ENCODE peak calls at places on chromosome 22, in nine cellular contexts. E is astrocyte of the spinal cord, X is uterus, R is choroid plexus epithelial cell, I is esophagus muscularis mucosa, J is Peyer's patch, U is neuronal stem cell, V is ovary, W is tibial artery. N is an unnamed sample.

GRCh38 chr22:30021881-30022619 is 58.2 kb upstream of the HORMAD2 start:
- DNase-seq in E (no peak), X (no peak), R (no peak), I (no peak), J (no peak), U (no peak), V (no peak), W (no peak), N (no peak)

GRCh38 chr22:27125539-27125938 is 468.2 kb downstream of the MIAT start:
- DNase-seq in E (no peak), X (no peak), R (no peak), I (no peak), J (no peak), U (no peak), V (no peak), W (no peak), N (no peak)

GRCh38 chr22:20524004-20524481 is 16.6 kb downstream of the MED15 start:
- DNase-seq in E (no peak), X (no peak), R (no peak), I (no peak), J (no peak), U (no peak), V (no peak), W (no peak), N (no peak)

GRCh38 chr22:28846994-28847393 is 36.4 kb upstream of the ZNRF3 start:
- DNase-seq in E (no peak), X (no peak), R (no peak), I (no peak), J (no peak), U (no peak), V (no peak), W (no peak), N (no peak)

GRCh38 chr22:27024982-27025381 is 367.6 kb downstream of the MIAT start:
- DNase-seq in E (no peak), X (no peak), R (no peak), I (no peak), J (no peak), U (no peak), V (no peak), W (no peak), N (no peak)

GRCh38 chr22:24007253-24008021 is 2.2 kb upstream of the GSTT4 start:
- DNase-seq in E (no peak), X (no peak), R (no peak), I (no peak), J (no peak), U (no peak), V (no peak), W (no peak), N (no peak)

GRCh38 chr22:46107753-46108563 is 42.4 kb upstream of the PPARA start:
- DNase-seq in E (no peak), X (peak), R (no peak), I (no peak), J (no peak), U (no peak), V (no peak), W (peak), N (peak)

GRCh38 chr22:45162531-45162930 is 1.2 kb upstream of the NUP50 start:
- DNase-seq in E (no peak), X (no peak), R (no peak), I (no peak), J (no peak), U (no peak), V (no peak), W (no peak), N (no peak)

GRCh38 chr22:25970996-25971811 is 198.1 kb upstream of the SEZ6L start:
- DNase-seq in E (no peak), X (no peak), R (no peak), I (no peak), J (no peak), U (no peak), V (no peak), W (no peak), N (no peak)

GRCh38 chr22:23450434-23450795 is 129.7 kb downstream of the IGLL1 start:
- DNase-seq in E (no peak), X (no peak), R (no peak), I (no peak), J (no peak), U (no peak), V (no peak), W (no peak), N (no peak)

GRCh38 chr22:47610766-47611165 is 848.3 kb downstream of the TBC1D22A start:
- DNase-seq in E (no peak), X (no peak), R (no peak), I (no peak), J (no peak), U (no peak), V (no peak), W (no peak), N (peak)

GRCh38 chr22:39661842-39662676 is 91.5 kb downstream of the CACNA1I start:
- DNase-seq in E (no peak), X (peak), R (no peak), I (no peak), J (peak), U (no peak), V (no peak), W (no peak), N (no peak)

GRCh38 chr22:40156001-40156516 is 21.7 kb upstream of the TNRC6B start:
- DNase-seq in E (peak), X (no peak), R (peak), I (peak), J (no peak), U (no peak), V (peak), W (no peak), N (no peak)

GRCh38 chr22:23066200-23067022 is 3.9 kb upstream of the GNAZ start:
- DNase-seq in E (no peak), X (peak), R (no peak), I (peak), J (peak), U (no peak), V (no peak), W (peak), N (peak)

GRCh38 chr22:26700462-26700861 is 43.1 kb downstream of the MIAT start:
- DNase-seq in E (no peak), X (no peak), R (no peak), I (no peak), J (no peak), U (no peak), V (no peak), W (no peak), N (no peak)

GRCh38 chr22:45585437-45585755 is 82.7 kb downstream of the FBLN1 start:
- DNase-seq in E (peak), X (no peak), R (peak), I (no peak), J (no peak), U (no peak), V (no peak), W (no peak), N (no peak)

GRCh38 chr22:46610345-46610744 is 9.8 kb upstream of the GRAMD4 start:
- DNase-seq in E (no peak), X (no peak), R (no peak), I (no peak), J (no peak), U (no peak), V (no peak), W (no peak), N (no peak)

GRCh38 chr22:23178512-23179254 is 1.6 kb upstream of the BCR start:
- DNase-seq in E (peak), X (peak), R (peak), I (no peak), J (peak), U (no peak), V (peak), W (peak), N (peak)

GRCh38 chr22:26466196-26466595 is 17.4 kb downstream of the HPS4 start:
- DNase-seq in E (no peak), X (no peak), R (no peak), I (no peak), J (no peak), U (no peak), V (no peak), W (peak), N (no peak)

GRCh38 chr22:23718371-23719165 is 27.8 kb downstream of the RGL4 start:
- DNase-seq in E (no peak), X (no peak), R (no peak), I (no peak), J (no peak), U (no peak), V (no peak), W (no peak), N (no peak)

GRCh38 chr22:28006271-28006670 is 87.2 kb upstream of the PITPNB start:
- DNase-seq in E (no peak), X (no peak), R (no peak), I (no peak), J (no peak), U (no peak), V (no peak), W (no peak), N (no peak)

GRCh38 chr22:22930571-22931556 is 43.2 kb downstream of the IGLL5 start:
- DNase-seq in E (no peak), X (no peak), R (no peak), I (no peak), J (no peak), U (no peak), V (no peak), W (no peak), N (no peak)

GRCh38 chr22:48926663-48927062 is 901.0 kb downstream of the BRD1 start:
- DNase-seq in E (no peak), X (no peak), R (no peak), I (peak), J (no peak), U (no peak), V (no peak), W (peak), N (no peak)

GRCh38 chr22:38569972-38570840 is at the start of gene DMC1:
- DNase-seq in E (peak), X (peak), R (peak), I (peak), J (peak), U (peak), V (peak), W (peak), N (peak)

GRCh38 chr22:42509548-42509947 is 10.0 kb downstream of the RRP7A start:
- DNase-seq in E (no peak), X (no peak), R (no peak), I (no peak), J (no peak), U (no peak), V (no peak), W (no peak), N (no peak)

GRCh38 chr22:24855794-24856193 is 49.8 kb downstream of the SGSM1 start:
- DNase-seq in E (no peak), X (no peak), R (no peak), I (no peak), J (no peak), U (no peak), V (no peak), W (no peak), N (no peak)

GRCh38 chr22:41215409-41215808 is 10.3 kb downstream of the L3MBTL2 start:
- DNase-seq in E (no peak), X (no peak), R (no peak), I (no peak), J (no peak), U (no peak), V (no peak), W (no peak), N (no peak)

GRCh38 chr22:41215926-41216325 is 10.8 kb downstream of the L3MBTL2 start:
- DNase-seq in E (no peak), X (no peak), R (no peak), I (no peak), J (no peak), U (no peak), V (no peak), W (no peak), N (no peak)

GRCh38 chr22:41217553-41218157 is 12.5 kb downstream of the L3MBTL2 start:
- DNase-seq in E (peak), X (peak), R (peak), I (peak), J (no peak), U (no peak), V (peak), W (no peak), N (no peak)

GRCh38 chr22:41222846-41223507 is 17.8 kb downstream of the CHADL start:
- DNase-seq in E (no peak), X (no peak), R (no peak), I (no peak), J (no peak), U (no peak), V (no peak), W (no peak), N (no peak)

DNA sequence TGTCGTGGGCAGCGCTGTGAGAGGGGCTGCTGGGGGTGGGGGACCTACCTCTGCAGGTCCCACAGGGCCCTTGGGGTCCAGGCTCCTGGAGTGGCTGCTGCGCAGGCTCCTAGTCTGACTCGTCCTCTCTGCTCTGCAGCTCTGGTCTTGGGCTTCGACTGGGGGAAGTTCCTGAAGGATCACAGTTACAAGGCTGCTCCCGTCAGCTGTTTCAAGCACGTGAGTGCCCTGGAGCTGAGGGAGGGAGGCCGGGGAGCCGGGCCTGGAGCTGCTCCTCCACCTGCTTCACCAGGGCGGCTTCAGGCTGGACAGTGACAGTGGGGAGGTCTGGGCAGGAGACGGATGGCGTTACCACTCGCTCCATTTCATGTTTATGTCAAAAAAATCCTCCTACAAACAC is 11.9 kb downstream of the L3MBTL2 start:
- DNase-seq in E (no peak), X (no peak), R (peak), I (no peak), J (no peak), U (no peak), V (peak), W (no peak), N (no peak)
- H3K4me3 ChIP-seq in E (no peak), X (no peak), R (peak), I (peak), J (no peak), U (no peak), V (no peak), W (no peak), N (no peak)

DNA sequence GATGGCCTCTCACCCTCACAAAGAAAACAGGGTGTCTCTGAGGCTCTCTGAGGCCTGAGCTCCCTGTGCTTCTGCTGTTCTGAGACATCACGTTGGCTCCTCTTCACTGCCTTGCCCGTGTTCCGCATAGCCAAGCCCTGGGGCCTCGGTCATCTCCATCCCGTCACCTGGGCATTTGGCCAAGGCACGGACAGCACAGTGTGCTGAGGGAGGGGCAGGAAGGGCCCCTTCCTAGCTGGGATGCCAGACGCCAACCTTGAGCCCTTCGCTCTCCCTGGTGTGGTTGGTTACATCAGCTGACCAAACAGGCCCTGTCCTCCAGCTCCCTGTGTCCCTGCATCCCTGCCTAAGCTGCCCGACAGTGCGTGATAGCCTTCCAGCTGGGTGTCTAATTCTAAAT is 25.9 kb downstream of the MOV10L1 start:
- DNase-seq in E (no peak), X (no peak), R (peak), I (no peak), J (no peak), U (no peak), V (peak), W (no peak), N (no peak)
- H3K4me3 ChIP-seq in E (no peak), X (no peak), R (no peak), I (no peak), J (no peak), U (peak), V (no peak), W (no peak), N (no peak)

DNA sequence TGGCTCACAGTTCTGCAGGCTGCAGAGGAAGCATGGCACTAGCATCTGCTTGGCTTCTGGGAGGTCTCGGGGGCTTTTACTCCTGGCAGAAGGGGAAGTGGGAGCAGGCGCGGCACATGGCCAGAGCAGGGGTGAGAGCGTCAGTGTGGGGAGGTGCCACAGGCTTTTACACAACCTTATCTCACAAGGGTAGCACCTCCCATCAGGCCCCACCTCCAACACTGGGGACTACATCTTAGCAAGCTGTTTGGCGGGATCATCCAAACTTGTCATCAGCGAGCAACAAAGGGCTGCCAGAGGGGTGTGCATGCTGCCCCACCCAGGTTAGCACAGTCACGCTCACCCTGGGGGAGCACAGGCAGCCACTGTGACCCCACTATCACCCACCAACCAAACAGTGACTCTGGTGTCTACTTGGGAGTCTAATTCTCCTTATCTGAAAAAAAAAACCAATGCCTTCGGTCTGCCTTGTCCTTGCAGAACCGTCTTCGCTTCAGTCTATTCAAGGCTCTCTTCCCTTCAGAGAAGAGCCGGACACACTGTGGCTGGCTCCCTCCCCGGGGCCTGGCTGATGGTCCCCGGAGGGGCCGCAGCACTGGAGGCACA is 19.0 kb upstream of the YPEL1 start:
- DNase-seq in E (no peak), X (no peak), R (peak), I (no peak), J (no peak), U (no peak), V (peak), W (no peak), N (no peak)
- H3K4me3 ChIP-seq in E (no peak), X (no peak), R (peak), I (no peak), J (no peak), U (no peak), V (no peak), W (peak), N (peak)

GRCh38 chr22:43726964-43727543 is 85.1 kb downstream of the EFCAB6 start:
- DNase-seq in E (no peak), X (no peak), R (no peak), I (peak), J (no peak), U (no peak), V (no peak), W (peak), N (no peak)
- H3K4me3 ChIP-seq in E (no peak), X (no peak), R (no peak), I (no peak), J (no peak), U (no peak), V (no peak), W (no peak), N (no peak)

GRCh38 chr22:37487129-37487528 is 945 bp upstream of the MFNG start:
- DNase-seq in E (no peak), X (no peak), R (no peak), I (no peak), J (no peak), U (no peak), V (no peak), W (no peak), N (no peak)

GRCh38 chr22:37484115-37485005 is 1.8 kb downstream of the MFNG start:
- DNase-seq in E (no peak), X (peak), R (peak), I (peak), J (peak), U (no peak), V (no peak), W (peak), N (peak)

GRCh38 chr22:37485006-37485713 is 1.0 kb downstream of the MFNG start:
- DNase-seq in E (no peak), X (no peak), R (no peak), I (no peak), J (peak), U (no peak), V (no peak), W (no peak), N (no peak)

GRCh38 chr22:37486224-37486845 is at the start of gene MFNG:
- DNase-seq in E (peak), X (peak), R (peak), I (no peak), J (peak), U (peak), V (no peak), W (peak), N (peak)

DNA sequence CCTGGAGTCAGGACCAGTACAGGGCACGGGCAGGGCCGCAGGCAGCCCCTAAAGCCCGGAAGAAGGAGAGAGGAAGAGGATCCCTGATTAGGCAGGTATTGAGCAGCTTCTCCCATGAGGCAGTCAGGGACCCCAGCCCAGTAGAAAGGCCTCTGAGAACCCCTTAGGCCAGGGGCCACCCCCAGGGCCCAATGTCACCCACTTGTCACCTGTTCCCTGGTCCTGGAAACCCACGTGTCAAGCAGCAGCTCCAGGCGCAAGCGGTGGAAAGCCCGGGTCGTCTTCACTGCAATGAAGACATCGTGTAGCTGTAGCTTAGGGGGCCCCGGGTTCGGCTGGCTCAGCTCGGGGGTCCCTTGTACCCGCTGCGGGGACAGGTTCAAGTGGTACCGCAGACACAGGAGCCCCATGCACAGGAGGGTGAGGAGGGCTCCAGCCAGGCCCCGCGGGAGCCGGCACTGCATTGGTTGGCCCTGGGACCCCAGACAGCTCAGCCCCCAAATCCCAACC is 415 bp downstream of the MFNG start:
- DNase-seq in E (no peak), X (no peak), R (no peak), I (no peak), J (peak), U (no peak), V (no peak), W (no peak), N (no peak)
- H3K4me3 ChIP-seq in E (no peak), X (peak), R (no peak), I (peak), J (peak), U (no peak), V (peak), W (peak), N (peak)

GRCh38 chr22:31084811-31085492 is 3.8 kb downstream of the SMTN start:
- DNase-seq in E (peak), X (peak), R (peak), I (peak), J (peak), U (peak), V (peak), W (peak), N (peak)

GRCh38 chr22:31086703-31087330 is 5.7 kb downstream of the SMTN start:
- DNase-seq in E (no peak), X (peak), R (no peak), I (no peak), J (no peak), U (no peak), V (no peak), W (no peak), N (no peak)

GRCh38 chr22:31083923-31084810 is 3.0 kb downstream of the SMTN start:
- DNase-seq in E (no peak), X (no peak), R (no peak), I (peak), J (no peak), U (no peak), V (no peak), W (no peak), N (no peak)

GRCh38 chr22:31085493-31085824 is 4.3 kb downstream of the SMTN start:
- DNase-seq in E (no peak), X (peak), R (no peak), I (no peak), J (no peak), U (no peak), V (no peak), W (peak), N (peak)

GRCh38 chr22:31085928-31086327 is 4.8 kb downstream of the SMTN start:
- DNase-seq in E (no peak), X (no peak), R (no peak), I (no peak), J (no peak), U (no peak), V (no peak), W (no peak), N (no peak)
- H3K4me3 ChIP-seq in E (no peak), X (peak), R (no peak), I (peak), J (no peak), U (no peak), V (no peak), W (peak), N (peak)

GRCh38 chr22:35445933-35446332 is 46.0 kb downstream of the MCM5 start:
- DNase-seq in E (no peak), X (no peak), R (no peak), I (no peak), J (no peak), U (no peak), V (no peak), W (no peak), N (no peak)
- H3K4me3 ChIP-seq in E (no peak), X (no peak), R (no peak), I (no peak), J (no peak), U (no peak), V (no peak), W (no peak), N (no peak)

N was measured in dorsolateral prefrontal cortex.